ENCODE peak calls at places on chromosomes 2 and 18, in five cellular contexts. F, P, V, R and T are unnamed samples. For H3K36me3 and H3K4me1, the result is how much of the 10 kb centered on the place peaks cover.

GRCh38 chr18:26640541-26640940 is 92.2 kb upstream of the KCTD1 start:
- DNase-seq in V (no peak), P (no peak), R (no peak), F (no peak), T (no peak)

GRCh38 chr2:178882666-178883440 is 75.6 kb upstream of the TTN start:
- DNase-seq in F (no peak), R (peak), P (peak), V (no peak), T (no peak)

GRCh38 chr2:72738096-72738495 is 87.7 kb downstream of the EXOC6B start:
- DNase-seq in P (no peak), R (peak), F (no peak), V (no peak), T (no peak)

GRCh38 chr2:138094031-138094430 is 129.8 kb downstream of the HNMT start:
- DNase-seq in R (no peak), F (no peak), P (no peak), V (no peak), T (no peak)

GRCh38 chr2:225027061-225027762 is 15.1 kb downstream of the DOCK10 start:
- DNase-seq in F (no peak), R (no peak), V (no peak), P (no peak), T (no peak)

GRCh38 chr2:227849906-227850305 is 21.5 kb upstream of the DAW1 start:
- DNase-seq in F (no peak), P (no peak), R (peak), V (no peak), T (no peak)

GRCh38 chr2:231334981-231335380 is 60.5 kb upstream of the B3GNT7 start:
- DNase-seq in P (no peak), V (no peak), F (no peak), R (no peak), T (peak)

GRCh38 chr18:55228191-55228590 is 268.9 kb upstream of the CCDC68 start:
- DNase-seq in P (no peak), R (no peak), F (no peak), V (no peak), T (no peak)

GRCh38 chr18:73462092-73462491 is 594.3 kb upstream of the NETO1 start:
- DNase-seq in R (peak), V (no peak), F (peak), P (no peak), T (no peak)

GRCh38 chr2:120013569-120014223 is 819 bp downstream of the EPB41L5 start:
- DNase-seq in P (no peak), V (no peak), F (no peak), R (peak), T (no peak)

GRCh38 chr2:54866868-54867267 is 143.4 kb downstream of the EML6 start:
- DNase-seq in V (no peak), R (no peak), F (no peak), P (no peak), T (no peak)

GRCh38 chr2:239283288-239283945 is 117.4 kb downstream of the HDAC4 start:
- DNase-seq in F (no peak), R (no peak), P (no peak), V (no peak), T (no peak)

DNA sequence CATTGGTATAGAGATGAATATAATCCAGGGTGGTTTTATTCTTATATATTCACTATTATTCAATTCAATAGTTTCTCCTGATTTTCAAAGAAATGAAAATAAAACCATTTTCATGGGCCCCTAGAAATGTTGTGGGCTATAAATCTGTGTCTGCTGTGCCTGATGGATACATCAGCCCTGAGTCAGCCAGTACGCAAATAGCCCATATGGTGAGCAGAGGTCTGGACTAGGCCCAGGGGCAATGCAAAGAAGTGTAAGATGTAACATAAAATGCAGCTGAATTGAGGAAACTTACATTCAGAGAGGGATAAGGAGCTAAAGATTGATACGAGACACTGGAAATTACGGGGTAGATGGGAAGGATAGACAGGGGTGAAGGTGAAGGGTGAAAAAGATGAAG is 122.5 kb downstream of the MAIP1 start:
- DNase-seq in F (no peak), P (no peak), R (no peak), V (no peak), T (peak)
- H3K36me3 ChIP-seq in F (under half), P (under half), R (under half), V (under half), T (under half)

DNA sequence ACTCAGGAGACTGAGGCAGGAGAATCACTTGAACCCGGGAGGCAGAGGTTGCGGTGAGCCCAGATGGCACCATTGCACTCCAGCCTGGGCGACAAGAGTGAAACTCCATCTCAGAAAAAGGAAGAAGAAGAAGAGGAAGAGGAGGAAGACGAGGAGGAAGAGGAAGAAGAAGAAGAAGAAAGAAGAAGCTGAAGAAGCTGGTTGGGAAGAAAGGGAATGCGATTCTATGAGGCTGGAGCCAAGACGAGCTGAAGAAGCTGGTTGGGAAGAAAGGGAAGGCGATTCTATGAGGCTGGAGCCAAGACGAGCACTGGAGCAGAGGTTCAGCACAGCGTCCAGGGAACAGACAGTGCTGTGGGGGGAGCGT is 30.3 kb upstream of the TAF1B start:
- DNase-seq in V (no peak), P (no peak), R (no peak), F (no peak), T (no peak)
- H3K27ac ChIP-seq in V (no peak), P (no peak), R (no peak), F (no peak), T (no peak)

DNA sequence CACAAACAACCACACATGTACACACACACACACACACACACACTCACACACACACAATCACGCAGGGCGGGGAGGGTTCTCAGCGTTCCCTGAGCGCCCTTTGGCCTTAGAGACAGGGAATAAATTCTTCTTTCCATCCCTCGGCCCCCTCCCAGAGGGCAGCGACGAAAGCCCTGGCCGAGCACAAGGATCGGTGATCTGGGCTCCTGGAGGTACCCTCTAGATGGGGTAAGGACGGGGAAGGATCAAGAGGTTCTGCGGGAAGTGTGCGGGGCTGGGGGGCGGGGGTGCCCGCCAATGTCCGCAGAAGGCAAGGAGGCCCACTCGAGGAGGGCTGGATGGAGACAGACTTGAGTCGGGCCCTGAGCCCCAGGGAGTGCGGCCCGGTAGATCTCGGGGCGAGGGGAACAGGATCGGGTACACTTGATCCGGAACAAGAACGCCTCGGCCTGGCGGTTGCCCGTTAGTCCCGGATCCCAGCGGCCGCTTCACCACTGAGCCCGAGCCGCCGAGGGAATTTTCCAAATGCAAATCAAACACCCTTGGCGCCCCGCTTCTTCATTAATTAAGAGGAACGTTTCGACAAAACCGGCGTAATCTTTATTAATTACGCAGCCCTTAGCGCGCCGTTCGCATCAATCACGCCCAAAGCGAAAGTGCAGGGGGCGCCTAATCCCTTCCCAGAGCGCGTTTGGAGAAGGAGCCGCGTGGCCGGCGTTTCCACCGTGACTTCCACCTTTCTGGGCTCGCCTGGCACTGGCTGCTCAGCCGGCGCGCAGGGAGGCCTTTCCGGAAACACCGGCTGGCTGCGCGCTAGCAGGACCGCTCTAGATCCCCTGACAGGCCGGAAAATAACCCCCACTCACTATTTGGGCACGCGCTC is 7.0 kb upstream of the PAX3 start:
- DNase-seq in R (peak), P (no peak), F (no peak), V (no peak), T (no peak)
- H3K4me1 ChIP-seq in R (under half), P (under half), F (under half), V (under half), T (under half)

GRCh38 chr18:21557607-21558253 is 42.8 kb downstream of the ESCO1 start:
- DNase-seq in R (no peak), P (no peak), V (no peak), F (no peak), T (no peak)

DNA sequence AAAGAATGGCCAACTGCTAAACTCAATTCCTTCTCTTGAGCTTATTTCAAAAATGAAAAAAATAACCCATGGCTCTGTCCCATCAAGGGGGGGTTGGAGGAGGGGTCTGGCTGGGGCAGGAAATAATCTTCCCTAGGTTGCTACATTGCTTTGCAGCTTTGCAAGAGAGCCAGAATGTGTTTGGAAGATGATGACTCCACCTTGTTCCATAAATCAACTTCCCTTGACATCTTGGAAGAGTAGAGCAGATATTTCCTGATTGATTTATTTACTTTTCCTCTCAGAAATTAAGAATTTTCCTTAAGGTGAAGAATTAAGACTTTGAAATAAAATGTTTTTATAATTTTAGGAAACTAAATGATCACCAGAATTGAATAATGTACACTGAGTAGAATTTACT is 41.3 kb downstream of the ESCO1 start:
- DNase-seq in V (no peak), P (no peak), F (no peak), R (no peak), T (no peak)
- H3K36me3 ChIP-seq in V (half or more), P (half or more), F (under half), R (under half), T (under half)

GRCh38 chr18:28201056-28201455 is 24.1 kb upstream of the CDH2 start:
- DNase-seq in P (no peak), R (no peak), F (no peak), V (no peak), T (no peak)
- H3K27ac ChIP-seq in P (no peak), R (no peak), F (no peak), V (no peak), T (no peak)

DNA sequence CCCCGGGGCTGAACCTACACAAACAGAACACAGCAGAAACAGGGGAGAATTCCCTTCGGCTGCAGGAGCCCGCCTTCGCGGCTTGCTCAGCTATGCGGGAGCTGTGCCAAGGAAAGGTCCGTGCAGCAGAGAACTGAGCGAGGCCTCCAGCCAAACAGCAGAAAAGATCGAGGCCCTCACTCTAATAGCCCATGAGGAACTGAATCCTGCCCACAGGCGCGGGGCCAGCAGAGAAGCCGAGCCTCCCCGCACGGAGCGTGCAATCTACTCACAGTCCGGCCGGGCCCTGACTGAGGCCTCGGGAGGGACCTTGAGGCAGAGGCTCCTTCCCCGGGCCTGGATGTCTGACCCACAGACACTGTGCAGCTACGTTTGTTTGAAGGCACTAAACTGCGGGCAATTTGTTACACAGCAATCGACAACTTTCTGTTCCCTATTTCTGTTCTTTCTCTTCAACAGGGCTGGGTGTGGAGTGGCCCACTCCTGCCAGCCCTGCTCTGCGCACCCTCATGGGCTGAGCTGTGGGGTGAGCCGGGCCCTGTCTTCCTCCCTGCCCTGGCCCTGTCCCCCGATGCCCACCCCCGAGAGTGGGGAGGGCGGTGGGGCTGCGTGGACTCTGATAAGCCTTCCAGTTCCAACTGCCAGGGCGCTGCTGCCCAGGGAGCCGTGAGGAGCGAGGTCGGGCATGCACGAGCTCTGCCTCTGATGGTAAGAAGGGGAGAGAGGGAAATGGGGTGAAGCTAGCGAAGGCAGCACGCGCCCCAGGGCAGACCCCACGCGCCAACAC is 13.7 kb downstream of the HES6 start:
- DNase-seq in V (no peak), F (no peak), P (no peak), R (peak), T (no peak)
- H3K4me1 ChIP-seq in V (under half), F (under half), P (under half), R (under half), T (under half)

GRCh38 chr18:35683021-35683420 is 101.5 kb downstream of the GALNT1 start:
- DNase-seq in R (peak), F (no peak), V (no peak), P (no peak), T (no peak)

GRCh38 chr18:35692866-35693265 is 111.3 kb downstream of the GALNT1 start:
- DNase-seq in F (no peak), V (no peak), R (no peak), P (no peak), T (no peak)

GRCh38 chr18:35691625-35692024 is 110.1 kb downstream of the GALNT1 start:
- DNase-seq in P (no peak), V (no peak), F (no peak), R (no peak), T (no peak)

GRCh38 chr18:35693829-35694228 is 112.3 kb downstream of the GALNT1 start:
- DNase-seq in P (no peak), V (no peak), F (no peak), R (no peak), T (no peak)

DNA sequence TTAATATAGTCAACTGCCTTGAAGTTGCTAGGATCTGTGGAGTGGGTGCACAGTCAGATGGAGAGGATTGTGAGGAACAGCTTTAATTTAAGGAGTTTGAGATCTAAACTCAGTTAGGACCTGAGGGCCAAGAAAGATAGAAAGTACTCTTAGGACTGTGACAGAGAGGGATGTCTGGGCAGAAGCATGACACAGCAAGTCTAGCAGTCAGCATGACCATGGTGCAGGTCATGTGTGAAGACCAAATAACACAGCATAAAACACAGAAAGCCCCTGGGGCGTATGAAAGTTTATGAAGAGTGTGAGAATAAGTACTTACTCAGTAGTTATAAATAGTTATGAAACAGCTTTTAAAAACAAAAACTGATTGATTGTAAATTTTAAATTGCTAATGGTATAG is 107.2 kb downstream of the GALNT1 start:
- DNase-seq in V (no peak), R (no peak), F (no peak), P (no peak), T (no peak)
- H3K36me3 ChIP-seq in V (under half), R (under half), F (under half), P (under half), T (under half)